ENCODE peak calls at places on chromosomes 16 and 17, in ten cellular contexts. One of them, this sample, is unnamed.

GRCh38 chr17:40251576-40251975 is 32.5 kb downstream of the WIPF2 start:
- DNase-seq in WTC11: no peak
- DNase-seq in thoracic aorta: no peak
- DNase-seq in retinal pigment epithelial cell: peak; percentile 67
- DNase-seq in fibroblast of mammary gland: peak; percentile 96
- DNase-seq in PC-3: peak; percentile 89
- DNase-seq in H1: no peak
- DNase-seq in psoas muscle: no peak
- DNase-seq in GM13977: no peak
- DNase-seq in mammary epithelial cell: peak; percentile 78
- DNase-seq in this sample: no peak

GRCh38 chr16:57725077-57725953 is 10.3 kb upstream of the KATNB1 start:
- DNase-seq in WTC11: no peak
- DNase-seq in thoracic aorta: no peak
- DNase-seq in retinal pigment epithelial cell: no peak
- DNase-seq in fibroblast of mammary gland: no peak
- DNase-seq in PC-3: peak; percentile 2
- DNase-seq in H1: no peak
- DNase-seq in psoas muscle: no peak
- DNase-seq in GM13977: no peak
- DNase-seq in mammary epithelial cell: no peak
- DNase-seq in this sample: peak; percentile 17

GRCh38 chr17:7413346-7413985 is 5.8 kb downstream of the NLGN2 start:
- DNase-seq in WTC11: no peak
- DNase-seq in thoracic aorta: no peak
- DNase-seq in retinal pigment epithelial cell: no peak
- DNase-seq in fibroblast of mammary gland: peak; percentile 79
- DNase-seq in PC-3: peak; percentile 21
- DNase-seq in H1: no peak
- DNase-seq in psoas muscle: peak; percentile 46
- DNase-seq in GM13977: no peak
- DNase-seq in mammary epithelial cell: peak; percentile 19
- DNase-seq in this sample: no peak

GRCh38 chr17:51869387-51869786 is 289.1 kb downstream of the CA10 start:
- DNase-seq in WTC11: peak; percentile 12
- DNase-seq in thoracic aorta: no peak
- DNase-seq in retinal pigment epithelial cell: no peak
- DNase-seq in fibroblast of mammary gland: peak; percentile 10
- DNase-seq in PC-3: peak; percentile 64
- DNase-seq in H1: peak; percentile 61
- DNase-seq in psoas muscle: no peak
- DNase-seq in GM13977: no peak
- DNase-seq in mammary epithelial cell: peak; percentile 19
- DNase-seq in this sample: peak; percentile 18

GRCh38 chr16:49855822-49856740 is at the start of gene ZNF423:
- DNase-seq in WTC11: peak; percentile 44
- DNase-seq in thoracic aorta: no peak
- DNase-seq in retinal pigment epithelial cell: no peak
- DNase-seq in fibroblast of mammary gland: no peak
- DNase-seq in PC-3: no peak
- DNase-seq in H1: no peak
- DNase-seq in psoas muscle: peak; percentile 63
- DNase-seq in GM13977: no peak
- DNase-seq in mammary epithelial cell: no peak
- DNase-seq in this sample: no peak

GRCh38 chr16:3242709-3243108 is 7.8 kb upstream of the ZNF200 start:
- DNase-seq in WTC11: no peak
- DNase-seq in thoracic aorta: no peak
- DNase-seq in retinal pigment epithelial cell: no peak
- DNase-seq in fibroblast of mammary gland: no peak
- DNase-seq in PC-3: no peak
- DNase-seq in H1: no peak
- DNase-seq in psoas muscle: no peak
- DNase-seq in GM13977: no peak
- DNase-seq in mammary epithelial cell: no peak
- DNase-seq in this sample: no peak

GRCh38 chr16:80619824-80620223 is 79.0 kb downstream of the DYNLRB2 start:
- DNase-seq in WTC11: no peak
- DNase-seq in thoracic aorta: no peak
- DNase-seq in retinal pigment epithelial cell: no peak
- DNase-seq in fibroblast of mammary gland: no peak
- DNase-seq in PC-3: peak; percentile 79
- DNase-seq in H1: no peak
- DNase-seq in psoas muscle: no peak
- DNase-seq in GM13977: no peak
- DNase-seq in mammary epithelial cell: peak; percentile 19
- DNase-seq in this sample: no peak

GRCh38 chr17:17818088-17818526 is 18.7 kb downstream of the SREBF1 start:
- DNase-seq in WTC11: no peak
- DNase-seq in thoracic aorta: no peak
- DNase-seq in retinal pigment epithelial cell: no peak
- DNase-seq in fibroblast of mammary gland: peak; percentile 65
- DNase-seq in PC-3: peak; percentile 43
- DNase-seq in H1: no peak
- DNase-seq in psoas muscle: no peak
- DNase-seq in GM13977: no peak
- DNase-seq in mammary epithelial cell: no peak
- DNase-seq in this sample: no peak

GRCh38 chr16:77963185-77964044 is 58.9 kb upstream of the CLEC3A start:
- DNase-seq in WTC11: peak; percentile 36
- DNase-seq in thoracic aorta: no peak
- DNase-seq in retinal pigment epithelial cell: no peak
- DNase-seq in fibroblast of mammary gland: no peak
- DNase-seq in PC-3: no peak
- DNase-seq in H1: peak; percentile 56
- DNase-seq in psoas muscle: no peak
- DNase-seq in GM13977: peak; percentile 21
- DNase-seq in mammary epithelial cell: no peak
- DNase-seq in this sample: no peak

GRCh38 chr17:50668025-50668837 is 33.5 kb downstream of the ABCC3 start:
- DNase-seq in WTC11: no peak
- DNase-seq in thoracic aorta: no peak
- DNase-seq in retinal pigment epithelial cell: no peak
- DNase-seq in fibroblast of mammary gland: peak; percentile 49
- DNase-seq in PC-3: peak; percentile 39
- DNase-seq in H1: no peak
- DNase-seq in psoas muscle: no peak
- DNase-seq in GM13977: no peak
- DNase-seq in mammary epithelial cell: no peak
- DNase-seq in this sample: no peak

GRCh38 chr17:64006361-64007088 is 8.4 kb downstream of the PRR29 start:
- DNase-seq in WTC11: no peak
- DNase-seq in thoracic aorta: no peak
- DNase-seq in retinal pigment epithelial cell: no peak
- DNase-seq in fibroblast of mammary gland: peak; percentile 39
- DNase-seq in PC-3: no peak
- DNase-seq in H1: peak; percentile 39
- DNase-seq in psoas muscle: peak; percentile 81
- DNase-seq in GM13977: peak; percentile 22
- DNase-seq in mammary epithelial cell: no peak
- DNase-seq in this sample: no peak

GRCh38 chr17:77738666-77739531 is 219.6 kb upstream of the TNRC6C start:
- DNase-seq in WTC11: peak; percentile 7
- DNase-seq in thoracic aorta: no peak
- DNase-seq in retinal pigment epithelial cell: no peak
- DNase-seq in fibroblast of mammary gland: no peak
- DNase-seq in PC-3: no peak
- DNase-seq in H1: peak; percentile 26
- DNase-seq in psoas muscle: no peak
- DNase-seq in GM13977: no peak
- DNase-seq in mammary epithelial cell: no peak
- DNase-seq in this sample: no peak

DNA sequence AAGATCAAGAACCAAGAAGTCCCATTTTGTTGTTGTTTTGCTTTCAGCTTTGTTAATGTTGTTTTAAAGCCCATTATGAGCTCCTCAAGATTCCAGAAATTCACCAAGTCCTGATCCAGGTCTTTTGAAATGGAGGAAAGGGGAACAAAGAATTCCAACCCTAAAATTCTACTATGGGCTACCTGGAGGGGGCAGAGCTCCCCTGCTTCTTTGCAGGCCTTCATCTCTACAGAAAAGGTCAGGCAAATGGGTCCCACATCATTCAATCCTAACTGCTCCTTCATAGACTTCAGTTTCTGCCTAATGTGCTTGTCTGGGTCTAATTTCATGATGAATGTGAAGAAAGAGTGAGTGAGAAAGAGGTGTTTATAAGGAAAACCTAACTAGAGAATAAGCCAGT is 375.5 kb downstream of the TOX3 start:
- DNase-seq in WTC11: no peak
- DNase-seq in thoracic aorta: no peak
- DNase-seq in retinal pigment epithelial cell: no peak
- DNase-seq in fibroblast of mammary gland: no peak
- DNase-seq in PC-3: no peak
- DNase-seq in H1: no peak
- DNase-seq in psoas muscle: no peak
- DNase-seq in GM13977: no peak
- DNase-seq in mammary epithelial cell: no peak
- DNase-seq in this sample: no peak
- TF ChIP-seq CTCF in WTC11: no peak
- TF ChIP-seq CTCF in thoracic aorta: no peak
- TF ChIP-seq CTCF in retinal pigment epithelial cell: no peak
- TF ChIP-seq CTCF in fibroblast of mammary gland: no peak
- TF ChIP-seq CTCF in PC-3: no peak
- TF ChIP-seq CTCF in H1: peak; percentile 21
- TF ChIP-seq CTCF in psoas muscle: no peak
- TF ChIP-seq CTCF in GM13977: no peak
- TF ChIP-seq CTCF in mammary epithelial cell: no peak
- TF ChIP-seq CTCF in this sample: no peak

DNA sequence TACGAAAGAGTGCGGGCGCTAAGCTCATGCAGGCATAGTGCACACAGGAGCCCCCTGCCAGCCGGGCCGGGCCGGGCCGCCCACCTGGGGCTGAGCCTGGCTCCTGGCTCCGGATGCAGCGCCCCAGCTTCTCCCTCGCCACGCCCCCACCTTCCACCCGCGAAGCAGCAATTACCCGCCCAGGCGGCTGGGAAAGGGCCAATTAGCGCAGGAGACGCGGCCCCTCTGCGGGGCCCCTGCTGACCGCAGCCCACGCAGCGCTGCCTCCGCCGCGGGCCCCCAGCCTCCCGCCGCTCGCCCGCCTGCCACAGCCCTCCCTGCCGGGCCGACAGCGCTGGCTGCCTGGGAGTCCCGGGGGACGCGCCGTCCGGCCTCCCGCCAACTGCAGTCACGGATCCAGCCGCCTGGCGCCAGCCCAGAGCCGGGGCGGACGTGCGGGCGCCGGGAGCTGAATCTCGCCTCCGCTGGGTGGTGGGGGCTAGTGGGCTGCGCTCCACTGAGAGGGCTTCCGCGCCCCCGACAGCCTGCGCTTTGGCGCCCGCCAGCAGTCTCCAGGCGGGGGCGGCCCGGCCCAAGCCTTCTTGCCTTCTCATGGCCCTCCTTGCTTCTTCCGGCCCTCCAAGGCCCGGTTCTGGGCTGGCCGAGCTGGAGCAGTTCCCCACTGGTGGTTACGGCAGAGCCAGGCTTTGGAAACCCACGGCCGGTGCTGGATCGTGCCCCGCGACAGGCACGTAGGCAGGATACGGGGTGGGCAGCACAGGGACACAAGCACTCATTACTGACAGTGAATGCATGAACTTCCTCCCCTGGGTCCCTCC is 14.9 kb upstream of the CBFB start:
- DNase-seq in WTC11: peak; percentile 67
- DNase-seq in thoracic aorta: no peak
- DNase-seq in retinal pigment epithelial cell: no peak
- DNase-seq in fibroblast of mammary gland: peak; percentile 47
- DNase-seq in PC-3: peak; percentile 32
- DNase-seq in H1: peak; percentile 74
- DNase-seq in psoas muscle: peak; percentile 92
- DNase-seq in GM13977: peak; percentile 71
- DNase-seq in mammary epithelial cell: no peak
- DNase-seq in this sample: peak; percentile 91
- TF ChIP-seq CTCF in WTC11: no peak
- TF ChIP-seq CTCF in thoracic aorta: peak; percentile 34
- TF ChIP-seq CTCF in retinal pigment epithelial cell: peak; percentile 1
- TF ChIP-seq CTCF in fibroblast of mammary gland: no peak
- TF ChIP-seq CTCF in PC-3: no peak
- TF ChIP-seq CTCF in H1: peak; percentile 23
- TF ChIP-seq CTCF in psoas muscle: peak; percentile 26
- TF ChIP-seq CTCF in GM13977: peak; percentile 23
- TF ChIP-seq CTCF in mammary epithelial cell: peak; percentile 25
- TF ChIP-seq CTCF in this sample: no peak

DNA sequence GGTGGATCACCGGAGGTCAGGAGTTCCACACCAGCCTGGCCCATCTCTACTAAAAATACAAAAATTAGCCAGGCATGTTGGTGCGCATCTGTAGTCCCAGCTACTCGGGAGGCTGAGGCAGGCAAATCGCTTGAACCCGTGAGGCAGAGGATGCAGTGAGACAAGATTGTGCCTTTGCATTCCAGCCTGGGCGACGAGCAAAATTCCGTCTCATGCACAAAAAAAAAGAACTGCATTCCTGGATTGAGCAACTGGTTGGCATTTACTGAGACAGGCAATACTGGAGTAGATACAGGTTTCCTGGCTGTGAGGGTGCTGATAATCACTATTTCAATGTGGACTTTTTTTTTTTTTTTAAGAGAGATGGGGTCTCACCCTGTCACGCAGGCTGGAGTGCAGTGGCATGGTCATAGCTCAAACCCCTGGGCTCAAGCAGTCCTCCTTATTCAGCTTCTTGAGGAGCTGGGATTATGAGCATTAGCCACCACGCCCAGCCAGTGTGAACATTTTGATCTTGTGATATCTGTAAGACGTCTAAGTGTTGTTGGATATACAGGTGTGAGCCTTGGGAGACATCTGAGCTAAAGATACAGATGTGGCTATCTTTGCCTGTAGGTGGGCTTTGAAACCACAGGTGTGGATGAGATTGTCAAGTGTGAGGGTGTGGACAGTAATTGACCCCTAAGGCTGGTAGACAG is 5.8 kb downstream of the CYB5D2 start:
- DNase-seq in WTC11: no peak
- DNase-seq in thoracic aorta: no peak
- DNase-seq in retinal pigment epithelial cell: no peak
- DNase-seq in fibroblast of mammary gland: no peak
- DNase-seq in PC-3: no peak
- DNase-seq in H1: no peak
- DNase-seq in psoas muscle: no peak
- DNase-seq in GM13977: no peak
- DNase-seq in mammary epithelial cell: no peak
- DNase-seq in this sample: no peak
- TF ChIP-seq CTCF in WTC11: no peak
- TF ChIP-seq CTCF in thoracic aorta: no peak
- TF ChIP-seq CTCF in retinal pigment epithelial cell: no peak
- TF ChIP-seq CTCF in fibroblast of mammary gland: no peak
- TF ChIP-seq CTCF in PC-3: no peak
- TF ChIP-seq CTCF in H1: no peak
- TF ChIP-seq CTCF in psoas muscle: no peak
- TF ChIP-seq CTCF in GM13977: no peak
- TF ChIP-seq CTCF in mammary epithelial cell: no peak
- TF ChIP-seq CTCF in this sample: no peak

DNA sequence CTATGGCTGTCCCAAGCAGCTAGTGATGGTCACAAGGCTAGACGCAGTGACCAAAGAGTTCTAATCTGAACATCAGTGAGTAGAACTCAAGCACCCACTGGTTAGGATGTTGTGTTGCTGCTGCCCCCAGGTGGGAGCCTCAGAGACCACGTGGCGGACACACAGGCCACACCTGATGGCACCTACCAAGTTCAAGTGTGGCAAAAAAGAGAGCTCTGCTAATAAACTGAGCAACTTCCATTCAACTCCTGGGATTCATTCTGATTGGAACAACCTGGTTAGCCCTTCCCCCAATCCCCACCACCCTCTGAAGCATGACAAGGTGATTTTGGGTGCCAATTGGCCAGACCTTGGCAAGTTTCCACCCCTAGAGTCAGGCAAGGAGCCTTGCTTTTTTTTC is 3.5 kb upstream of the LCMT1 start:
- DNase-seq in WTC11: peak; percentile 28
- DNase-seq in thoracic aorta: no peak
- DNase-seq in retinal pigment epithelial cell: no peak
- DNase-seq in fibroblast of mammary gland: no peak
- DNase-seq in PC-3: peak; percentile 29
- DNase-seq in H1: peak; percentile 50
- DNase-seq in psoas muscle: no peak
- DNase-seq in GM13977: peak; percentile 43
- DNase-seq in mammary epithelial cell: no peak
- DNase-seq in this sample: peak; percentile 71
- TF ChIP-seq CTCF in WTC11: no peak
- TF ChIP-seq CTCF in thoracic aorta: no peak
- TF ChIP-seq CTCF in retinal pigment epithelial cell: peak; percentile 7
- TF ChIP-seq CTCF in fibroblast of mammary gland: no peak
- TF ChIP-seq CTCF in PC-3: peak; percentile 18
- TF ChIP-seq CTCF in H1: peak; percentile 27
- TF ChIP-seq CTCF in psoas muscle: no peak
- TF ChIP-seq CTCF in GM13977: peak; percentile 22
- TF ChIP-seq CTCF in mammary epithelial cell: no peak
- TF ChIP-seq CTCF in this sample: peak; percentile 28